ENCODE peak calls at places on chromosomes 2 and 18, in nine cellular contexts. X is stomach; V is K562; D is A549; O is hepatocyte; W is sigmoid colon; L is left ventricle myocardium inferior; H is CD4-positive, alpha-beta T cell; M is PC-9. Z is an unnamed sample.

GRCh38 chr2:18903750-18904149 is 314.4 kb upstream of the NT5C1B start:
- DNase-seq in W (no peak), O (no peak), X (no peak), L (no peak), M (peak), H (no peak), D (no peak), V (no peak), Z (no peak)

GRCh38 chr18:23071285-23071684 is 64.0 kb upstream of the CABLES1 start:
- DNase-seq in D (no peak), H (peak), W (peak), L (peak), M (no peak), O (no peak), V (no peak), X (peak), Z (no peak)

GRCh38 chr2:218397502-218398436 is 1.9 kb upstream of the CTDSP1 start:
- DNase-seq in O (peak), W (peak), L (peak), X (peak), M (peak), H (peak), V (peak), D (peak), Z (peak)

GRCh38 chr2:128801581-128801980 is 482.9 kb upstream of the HS6ST1 start:
- DNase-seq in M (no peak), W (no peak), X (no peak), L (no peak), O (no peak), D (no peak), H (no peak), V (no peak), Z (no peak)

GRCh38 chr18:63953811-63954210 is 4.7 kb downstream of the HMSD start:
- DNase-seq in H (no peak), L (no peak), M (no peak), D (no peak), W (no peak), X (no peak), V (no peak), O (no peak), Z (no peak)

GRCh38 chr18:8711736-8712135 is 6.4 kb downstream of the MTCL1 start:
- DNase-seq in V (no peak), W (no peak), H (no peak), D (no peak), M (no peak), X (no peak), O (no peak), L (no peak), Z (no peak)

GRCh38 chr2:7692657-7693161 is 775.5 kb downstream of the RNF144A start:
- DNase-seq in X (no peak), H (no peak), D (no peak), V (no peak), O (no peak), M (no peak), W (peak), L (peak), Z (peak)

GRCh38 chr2:189024861-189025618 is 50.9 kb downstream of the COL3A1 start:
- DNase-seq in M (no peak), D (no peak), H (no peak), V (peak), W (no peak), O (no peak), X (no peak), L (no peak), Z (no peak)

GRCh38 chr2:11872247-11872947 is 126.0 kb downstream of the LPIN1 start:
- DNase-seq in V (no peak), M (no peak), X (no peak), L (no peak), H (no peak), W (no peak), O (peak), D (no peak), Z (no peak)

GRCh38 chr2:127662937-127663565 is 12.3 kb downstream of the LIMS2 start:
- DNase-seq in V (no peak), D (no peak), M (no peak), W (peak), O (no peak), H (no peak), X (no peak), L (no peak), Z (no peak)

GRCh38 chr2:200585730-200586643 is at the start of gene AOX1:
- DNase-seq in O (peak), X (peak), W (peak), D (no peak), V (no peak), M (no peak), H (no peak), L (peak), Z (peak)

GRCh38 chr18:55779461-55779710 is 191.4 kb upstream of the TCF4 start:
- DNase-seq in W (no peak), X (no peak), O (no peak), L (peak), D (no peak), M (no peak), V (no peak), H (no peak), Z (no peak)

GRCh38 chr2:239147376-239147775 is 253.4 kb downstream of the HDAC4 start:
- DNase-seq in W (peak), H (no peak), O (no peak), D (no peak), V (no peak), L (peak), X (no peak), M (no peak), Z (no peak)

GRCh38 chr2:45944075-45944474 is 292.6 kb downstream of the PRKCE start:
- DNase-seq in H (no peak), W (no peak), X (no peak), D (no peak), L (no peak), O (no peak), V (no peak), M (peak), Z (no peak)

GRCh38 chr2:30332791-30333453 is 101.6 kb downstream of the LBH start:
- DNase-seq in L (no peak), W (no peak), O (no peak), M (no peak), D (no peak), X (no peak), H (no peak), V (no peak), Z (no peak)

GRCh38 chr2:11746807-11747459 is 501 bp downstream of the LPIN1 start:
- DNase-seq in V (no peak), L (peak), D (no peak), X (peak), H (no peak), M (peak), O (peak), W (no peak), Z (peak)

GRCh38 chr2:218482651-218483050 is 63.7 kb downstream of the VIL1 start:
- DNase-seq in X (no peak), M (no peak), L (no peak), V (no peak), W (no peak), D (no peak), H (no peak), O (no peak), Z (no peak)

GRCh38 chr2:230520875-230521155 is 104.8 kb downstream of the SP100 start:
- DNase-seq in L (no peak), O (no peak), M (peak), V (no peak), H (no peak), W (no peak), X (no peak), D (peak), Z (peak)

GRCh38 chr2:6973895-6974545 is 56.8 kb downstream of the RNF144A start:
- DNase-seq in V (no peak), H (no peak), D (no peak), O (no peak), W (no peak), L (no peak), X (no peak), M (peak), Z (peak)

GRCh38 chr2:202932425-202933138 is 20.5 kb downstream of the CARF start:
- DNase-seq in D (no peak), O (peak), M (no peak), V (no peak), H (no peak), W (no peak), L (no peak), X (no peak), Z (peak)

GRCh38 chr2:214382229-214382628 is 28.6 kb upstream of the VWC2L start:
- DNase-seq in D (no peak), H (no peak), M (no peak), O (no peak), W (no peak), V (no peak), L (no peak), X (no peak), Z (no peak)

GRCh38 chr18:74234326-74235171 is 57.2 kb downstream of the CYB5A start:
- DNase-seq in D (peak), L (no peak), H (no peak), V (no peak), W (peak), X (peak), M (peak), O (peak), Z (peak)

GRCh38 chr2:36824281-36824680 is 127.8 kb downstream of the VIT start:
- DNase-seq in W (no peak), L (no peak), M (no peak), V (no peak), D (no peak), X (no peak), H (no peak), O (no peak), Z (no peak)

GRCh38 chr2:218229239-218229638 is 12.2 kb downstream of the ARPC2 start:
- DNase-seq in O (no peak), L (no peak), M (peak), H (peak), D (no peak), W (no peak), V (no peak), X (no peak), Z (peak)

GRCh38 chr2:23137161-23137560 is 247.8 kb upstream of the KLHL29 start:
- DNase-seq in W (no peak), O (no peak), H (no peak), X (no peak), L (no peak), V (no peak), D (no peak), M (no peak), Z (no peak)

GRCh38 chr2:230986520-230987136 is 9.3 kb upstream of the SPATA3 start:
- DNase-seq in H (no peak), L (no peak), O (no peak), X (no peak), M (no peak), D (no peak), W (no peak), V (no peak), Z (no peak)

GRCh38 chr2:106956879-106957278 is 70.9 kb upstream of the ST6GAL2 start:
- DNase-seq in H (no peak), D (no peak), L (no peak), X (no peak), V (no peak), M (no peak), O (peak), W (no peak), Z (no peak)

GRCh38 chr2:551621-552020 is 125.6 kb downstream of the TMEM18 start:
- DNase-seq in L (no peak), D (no peak), O (no peak), H (no peak), V (no peak), M (no peak), W (no peak), X (no peak), Z (no peak)

GRCh38 chr18:62258093-62258492 is 67.0 kb upstream of the TNFRSF11A start:
- DNase-seq in M (no peak), W (no peak), V (no peak), L (no peak), D (no peak), O (no peak), H (no peak), X (no peak), Z (no peak)

GRCh38 chr2:71154279-71154678 is 23.8 kb downstream of the MPHOSPH10 start:
- DNase-seq in W (no peak), X (no peak), H (no peak), V (no peak), M (no peak), L (no peak), D (no peak), O (no peak), Z (no peak)

GRCh38 chr2:33222309-33222708 is 254.1 kb upstream of the RASGRP3 start:
- DNase-seq in W (no peak), O (no peak), M (no peak), H (no peak), L (no peak), X (no peak), D (no peak), V (no peak), Z (no peak)

GRCh38 chr2:188852752-188853151 is 121.4 kb upstream of the COL3A1 start:
- DNase-seq in M (no peak), L (no peak), W (no peak), X (no peak), V (no peak), O (no peak), H (no peak), D (no peak), Z (no peak)

GRCh38 chr2:231415029-231415428 is 19.5 kb downstream of the B3GNT7 start:
- DNase-seq in L (no peak), O (no peak), W (no peak), V (no peak), M (no peak), D (no peak), X (no peak), H (no peak), Z (no peak)

GRCh38 chr2:52220393-52220792 is 1188.5 kb upstream of the NRXN1 start:
- DNase-seq in O (peak), L (peak), W (no peak), V (no peak), M (no peak), H (no peak), D (no peak), X (peak), Z (no peak)

GRCh38 chr18:36311026-36311570 is 13.6 kb downstream of the FHOD3 start:
- DNase-seq in L (no peak), V (no peak), O (no peak), M (no peak), H (no peak), W (no peak), D (no peak), X (no peak), Z (no peak)

GRCh38 chr18:72652990-72653593 is 109.0 kb upstream of the CBLN2 start:
- DNase-seq in W (no peak), L (no peak), V (peak), H (no peak), D (peak), X (no peak), O (peak), M (peak), Z (peak)

GRCh38 chr18:14949800-14950415 is 201.9 kb downstream of the ANKRD30B start:
- DNase-seq in V (no peak), L (no peak), O (no peak), X (no peak), M (peak), W (no peak), H (no peak), D (no peak), Z (no peak)

GRCh38 chr2:239193925-239194687 is 206.7 kb downstream of the HDAC4 start:
- DNase-seq in X (peak), M (no peak), L (no peak), V (no peak), W (peak), H (no peak), O (no peak), D (no peak), Z (no peak)

GRCh38 chr2:23826079-23826478 is 100.8 kb downstream of the ATAD2B start:
- DNase-seq in M (no peak), V (no peak), D (no peak), O (no peak), L (no peak), X (no peak), W (no peak), H (no peak), Z (no peak)

DNA sequence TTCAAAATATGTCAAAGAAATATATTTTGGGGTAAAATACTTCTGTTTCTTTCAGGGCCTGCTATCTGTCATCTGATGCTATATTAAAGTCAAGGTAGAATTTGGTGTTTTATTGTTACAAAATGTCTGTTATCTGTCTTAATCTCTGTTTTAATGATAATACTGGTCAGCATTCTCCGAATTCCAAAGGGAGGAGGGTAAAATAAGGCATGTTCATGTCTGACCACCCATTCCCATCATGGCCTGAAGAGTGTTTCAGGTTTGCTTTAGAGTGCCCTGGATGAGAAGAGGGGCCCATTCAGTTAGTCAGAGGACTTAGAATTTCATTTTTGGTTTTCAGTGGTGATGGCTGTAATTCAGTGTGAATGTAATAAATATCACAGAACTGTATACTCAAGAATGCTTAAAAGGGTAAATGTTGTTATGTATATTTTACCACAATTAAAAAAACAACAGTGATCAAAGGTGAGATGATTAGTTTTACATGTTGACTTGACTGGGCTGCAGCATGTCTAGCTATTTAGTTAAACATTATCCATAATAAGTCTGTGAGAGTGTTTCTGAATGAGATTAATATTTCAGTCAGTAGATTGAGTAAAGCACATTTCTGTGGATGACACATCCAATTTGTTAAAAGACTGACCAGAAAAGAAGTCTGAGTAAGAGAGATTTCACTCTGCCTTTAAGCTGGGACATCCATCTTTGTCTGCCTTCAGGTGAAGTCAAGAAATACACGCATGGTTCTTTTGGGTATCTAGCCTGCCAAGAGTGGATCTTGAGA is 467.9 kb upstream of the SYT4 start:
- DNase-seq in X (no peak), W (no peak), D (no peak), V (no peak), H (no peak), O (no peak), L (no peak), M (no peak), Z (no peak)
- H3K27ac ChIP-seq in X (no peak), W (no peak), D (no peak), V (no peak), H (no peak), O (no peak), L (no peak), M (no peak), Z (no peak)

GRCh38 chr2:108806362-108806761 is 19.8 kb downstream of the CCDC138 start:
- DNase-seq in V (no peak), M (no peak), X (no peak), W (no peak), O (no peak), D (no peak), H (no peak), L (no peak), Z (no peak)
- TF ChIP-seq CTCF in V (no peak), M (no peak), X (no peak), W (no peak), O (no peak), D (no peak), H (no peak), L (no peak), Z (no peak)

GRCh38 chr2:1650474-1650872 is 93.8 kb downstream of the PXDN start:
- DNase-seq in L (no peak), V (no peak), O (no peak), X (no peak), H (no peak), M (no peak), D (no peak), W (no peak), Z (no peak)

GRCh38 chr2:1653137-1653789 is 91.1 kb downstream of the PXDN start:
- DNase-seq in D (no peak), O (no peak), V (no peak), X (peak), W (peak), L (peak), H (no peak), M (no peak), Z (peak)

GRCh38 chr2:1649871-1650473 is 94.3 kb downstream of the PXDN start:
- DNase-seq in W (peak), L (no peak), V (no peak), H (no peak), X (no peak), M (no peak), O (no peak), D (no peak), Z (no peak)

GRCh38 chr2:1649103-1649870 is 95.0 kb downstream of the PXDN start:
- DNase-seq in L (no peak), X (no peak), V (no peak), O (no peak), H (no peak), D (no peak), M (no peak), W (peak), Z (no peak)

GRCh38 chr2:1651131-1652066 is 92.9 kb downstream of the PXDN start:
- DNase-seq in W (peak), M (no peak), D (no peak), X (no peak), H (no peak), O (no peak), V (no peak), L (no peak), Z (no peak)
- H3K27ac ChIP-seq in W (peak), M (no peak), D (no peak), X (peak), H (no peak), O (no peak), V (no peak), L (peak), Z (peak)

GRCh38 chr2:227884511-227884947 is 13.1 kb downstream of the DAW1 start:
- DNase-seq in M (peak), X (peak), H (peak), V (peak), W (no peak), D (peak), L (peak), O (peak), Z (peak)
- TF ChIP-seq CTCF in M (peak), X (peak), H (peak), V (peak), W (no peak), D (peak), L (peak), O (peak), Z (peak)

GRCh38 chr18:21052385-21052784 is 59.2 kb downstream of the ROCK1 start:
- DNase-seq in H (no peak), W (no peak), V (no peak), X (no peak), O (no peak), D (no peak), L (no peak), M (no peak), Z (no peak)
- H3K27ac ChIP-seq in H (no peak), W (peak), V (no peak), X (peak), O (no peak), D (peak), L (peak), M (no peak), Z (peak)

GRCh38 chr2:75609334-75609689 is 37.3 kb upstream of the MRPL19 start:
- DNase-seq in L (no peak), M (no peak), X (no peak), O (no peak), V (no peak), W (no peak), D (no peak), H (no peak), Z (no peak)
- TF ChIP-seq CTCF in L (peak), M (peak), X (no peak), O (no peak), V (peak), W (no peak), D (peak), H (peak), Z (peak)

GRCh38 chr2:27493948-27494283 is 1.1 kb downstream of the FNDC4 start:
- DNase-seq in W (no peak), L (no peak), O (no peak), M (no peak), D (no peak), X (no peak), V (no peak), H (no peak), Z (no peak)

GRCh38 chr2:27489118-27489497 is 435 bp downstream of the IFT172 start:
- DNase-seq in O (peak), M (no peak), H (no peak), L (no peak), W (no peak), D (no peak), V (peak), X (no peak), Z (peak)

GRCh38 chr2:27485496-27485895 is 4.0 kb downstream of the IFT172 start:
- DNase-seq in L (no peak), D (no peak), X (no peak), M (no peak), O (no peak), H (no peak), V (no peak), W (no peak), Z (no peak)

GRCh38 chr2:27492557-27492956 is 2.4 kb downstream of the FNDC4 start:
- DNase-seq in X (no peak), O (no peak), H (no peak), L (no peak), D (no peak), M (no peak), W (no peak), V (no peak), Z (no peak)

GRCh38 chr2:27489498-27490397 is at the start of gene IFT172:
- DNase-seq in V (peak), D (peak), L (peak), X (peak), W (peak), H (peak), M (peak), O (peak), Z (peak)
- H3K27ac ChIP-seq in V (peak), D (peak), L (peak), X (peak), W (peak), H (peak), M (peak), O (peak), Z (peak)

DNA sequence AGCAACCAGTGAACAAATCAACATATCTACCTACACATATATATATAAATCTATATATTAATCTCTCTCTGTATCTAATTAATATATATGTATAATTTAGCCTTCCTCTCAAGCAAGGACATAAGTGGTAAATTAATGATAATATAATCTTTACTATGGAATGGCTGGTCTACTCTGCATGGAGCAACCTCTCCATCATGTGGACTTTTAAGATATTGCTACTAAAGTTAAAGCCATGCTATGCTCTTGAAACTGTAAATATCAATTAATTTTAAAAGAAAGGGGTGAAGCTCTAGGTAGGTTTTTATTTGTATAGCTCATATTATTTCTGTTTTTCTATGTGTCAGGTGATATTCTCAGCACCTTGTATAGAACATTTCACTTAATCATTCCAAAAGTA is 147.0 kb downstream of the PPP1R1C start:
- DNase-seq in H (no peak), X (no peak), W (no peak), V (no peak), O (no peak), D (no peak), M (no peak), L (no peak), Z (no peak)
- TF ChIP-seq CTCF in H (no peak), X (no peak), W (no peak), V (no peak), O (peak), D (no peak), M (peak), L (peak), Z (no peak)